ENCODE peak calls at places on chromosomes 5 and 9, in six cellular contexts. One of them, this sample, is unnamed.

GRCh38 chr5:31364881-31365636 is 166.8 kb downstream of the DROSHA start:
- DNase-seq in epithelial cell of proximal tubule: no peak
- DNase-seq in lower leg skin: no peak
- DNase-seq in mesendoderm: no peak
- DNase-seq in H7: no peak
- DNase-seq in astrocyte: peak; percentile 84
- DNase-seq in this sample: no peak

GRCh38 chr5:156096259-156096658 is 230.7 kb upstream of the SGCD start:
- DNase-seq in epithelial cell of proximal tubule: no peak
- DNase-seq in lower leg skin: no peak
- DNase-seq in mesendoderm: no peak
- DNase-seq in H7: no peak
- DNase-seq in astrocyte: peak; percentile 70
- DNase-seq in this sample: no peak

GRCh38 chr5:91224969-91225368 is 158.1 kb downstream of the ARRDC3 start:
- DNase-seq in epithelial cell of proximal tubule: no peak
- DNase-seq in lower leg skin: no peak
- DNase-seq in mesendoderm: no peak
- DNase-seq in H7: no peak
- DNase-seq in astrocyte: peak; percentile 4
- DNase-seq in this sample: no peak

GRCh38 chr5:7755958-7756357 is 95.0 kb downstream of the CFAP90 start:
- DNase-seq in epithelial cell of proximal tubule: no peak
- DNase-seq in lower leg skin: no peak
- DNase-seq in mesendoderm: peak; percentile 52
- DNase-seq in H7: no peak
- DNase-seq in astrocyte: no peak
- DNase-seq in this sample: no peak

GRCh38 chr5:137328418-137328937 is 170.6 kb downstream of the SPOCK1 start:
- DNase-seq in epithelial cell of proximal tubule: no peak
- DNase-seq in lower leg skin: no peak
- DNase-seq in mesendoderm: no peak
- DNase-seq in H7: no peak
- DNase-seq in astrocyte: no peak
- DNase-seq in this sample: no peak

GRCh38 chr9:37938121-37938906 is 34.4 kb upstream of the SLC25A51 start:
- DNase-seq in epithelial cell of proximal tubule: no peak
- DNase-seq in lower leg skin: no peak
- DNase-seq in mesendoderm: peak; percentile 79
- DNase-seq in H7: no peak
- DNase-seq in astrocyte: peak; percentile 79
- DNase-seq in this sample: no peak

GRCh38 chr5:88290801-88291200 is 22.2 kb upstream of the TMEM161B start:
- DNase-seq in epithelial cell of proximal tubule: no peak
- DNase-seq in lower leg skin: no peak
- DNase-seq in mesendoderm: no peak
- DNase-seq in H7: no peak
- DNase-seq in astrocyte: peak; percentile 66
- DNase-seq in this sample: no peak

GRCh38 chr5:61881821-61882220 is 424.2 kb upstream of the KIF2A start:
- DNase-seq in epithelial cell of proximal tubule: peak; percentile 29
- DNase-seq in lower leg skin: no peak
- DNase-seq in mesendoderm: peak; percentile 53
- DNase-seq in H7: no peak
- DNase-seq in astrocyte: peak; percentile 75
- DNase-seq in this sample: peak; percentile 54

GRCh38 chr5:92313385-92313784 is 930.3 kb upstream of the ARRDC3 start:
- DNase-seq in epithelial cell of proximal tubule: no peak
- DNase-seq in lower leg skin: no peak
- DNase-seq in mesendoderm: peak; percentile 51
- DNase-seq in H7: no peak
- DNase-seq in astrocyte: no peak
- DNase-seq in this sample: no peak

GRCh38 chr9:16058131-16058549 is 505.3 kb downstream of the CCDC171 start:
- DNase-seq in epithelial cell of proximal tubule: no peak
- DNase-seq in lower leg skin: no peak
- DNase-seq in mesendoderm: peak; percentile 16
- DNase-seq in H7: peak; percentile 70
- DNase-seq in astrocyte: peak; percentile 77
- DNase-seq in this sample: peak; percentile 53

GRCh38 chr5:100970646-100971045 is 67.6 kb upstream of the ST8SIA4 start:
- DNase-seq in epithelial cell of proximal tubule: no peak
- DNase-seq in lower leg skin: no peak
- DNase-seq in mesendoderm: peak; percentile 94
- DNase-seq in H7: no peak
- DNase-seq in astrocyte: no peak
- DNase-seq in this sample: no peak

GRCh38 chr5:142474426-142474825 is 149.6 kb upstream of the SPRY4 start:
- DNase-seq in epithelial cell of proximal tubule: no peak
- DNase-seq in lower leg skin: no peak
- DNase-seq in mesendoderm: peak; percentile 81
- DNase-seq in H7: no peak
- DNase-seq in astrocyte: no peak
- DNase-seq in this sample: no peak

GRCh38 chr5:122262107-122262506 is 49.9 kb upstream of the SNCAIP start:
- DNase-seq in epithelial cell of proximal tubule: no peak
- DNase-seq in lower leg skin: no peak
- DNase-seq in mesendoderm: no peak
- DNase-seq in H7: no peak
- DNase-seq in astrocyte: peak; percentile 14
- DNase-seq in this sample: no peak

GRCh38 chr5:58617236-58617635 is 34.4 kb downstream of the RAB3C start:
- DNase-seq in epithelial cell of proximal tubule: no peak
- DNase-seq in lower leg skin: no peak
- DNase-seq in mesendoderm: no peak
- DNase-seq in H7: no peak
- DNase-seq in astrocyte: no peak
- DNase-seq in this sample: no peak

GRCh38 chr5:143121135-143121474 is 282.4 kb downstream of the NR3C1 start:
- DNase-seq in epithelial cell of proximal tubule: no peak
- DNase-seq in lower leg skin: no peak
- DNase-seq in mesendoderm: no peak
- DNase-seq in H7: no peak
- DNase-seq in astrocyte: no peak
- DNase-seq in this sample: no peak

GRCh38 chr5:131393498-131393968 is 129.7 kb downstream of the CDC42SE2 start:
- DNase-seq in epithelial cell of proximal tubule: peak; percentile 77
- DNase-seq in lower leg skin: no peak
- DNase-seq in mesendoderm: no peak
- DNase-seq in H7: no peak
- DNase-seq in astrocyte: peak; percentile 73
- DNase-seq in this sample: peak; percentile 61

GRCh38 chr5:50564079-50564478 is 102.4 kb upstream of the PARP8 start:
- DNase-seq in epithelial cell of proximal tubule: no peak
- DNase-seq in lower leg skin: no peak
- DNase-seq in mesendoderm: no peak
- DNase-seq in H7: no peak
- DNase-seq in astrocyte: no peak
- DNase-seq in this sample: no peak

GRCh38 chr5:66892715-66893114 is 296.5 kb downstream of the MAST4 start:
- DNase-seq in epithelial cell of proximal tubule: no peak
- DNase-seq in lower leg skin: no peak
- DNase-seq in mesendoderm: no peak
- DNase-seq in H7: no peak
- DNase-seq in astrocyte: peak; percentile 39
- DNase-seq in this sample: no peak

GRCh38 chr5:19988447-19988846 is 447 bp upstream of the CDH18 start:
- DNase-seq in epithelial cell of proximal tubule: no peak
- DNase-seq in lower leg skin: no peak
- DNase-seq in mesendoderm: no peak
- DNase-seq in H7: no peak
- DNase-seq in astrocyte: no peak
- DNase-seq in this sample: no peak

GRCh38 chr9:121837113-121838010 is 185.9 kb downstream of the DAB2IP start:
- DNase-seq in epithelial cell of proximal tubule: no peak
- DNase-seq in lower leg skin: no peak
- DNase-seq in mesendoderm: no peak
- DNase-seq in H7: no peak
- DNase-seq in astrocyte: no peak
- DNase-seq in this sample: no peak

GRCh38 chr9:69213647-69214046 is 39.6 kb downstream of the TJP2 start:
- DNase-seq in epithelial cell of proximal tubule: no peak
- DNase-seq in lower leg skin: no peak
- DNase-seq in mesendoderm: no peak
- DNase-seq in H7: no peak
- DNase-seq in astrocyte: no peak
- DNase-seq in this sample: no peak

GRCh38 chr9:69932901-69933300 is 110.7 kb upstream of the MAMDC2 start:
- DNase-seq in epithelial cell of proximal tubule: no peak
- DNase-seq in lower leg skin: no peak
- DNase-seq in mesendoderm: peak; percentile 23
- DNase-seq in H7: no peak
- DNase-seq in astrocyte: no peak
- DNase-seq in this sample: no peak

GRCh38 chr9:25636026-25636425 is 42.2 kb downstream of the TUSC1 start:
- DNase-seq in epithelial cell of proximal tubule: no peak
- DNase-seq in lower leg skin: no peak
- DNase-seq in mesendoderm: no peak
- DNase-seq in H7: no peak
- DNase-seq in astrocyte: no peak
- DNase-seq in this sample: no peak

GRCh38 chr9:83062653-83063527 is at the start of gene RASEF:
- DNase-seq in epithelial cell of proximal tubule: no peak
- DNase-seq in lower leg skin: no peak
- DNase-seq in mesendoderm: peak; percentile 74
- DNase-seq in H7: peak; percentile 84
- DNase-seq in astrocyte: peak; percentile 40
- DNase-seq in this sample: no peak

GRCh38 chr9:130981761-130982147 is 27.2 kb upstream of the LAMC3 start:
- DNase-seq in epithelial cell of proximal tubule: no peak
- DNase-seq in lower leg skin: no peak
- DNase-seq in mesendoderm: no peak
- DNase-seq in H7: peak; percentile 51
- DNase-seq in astrocyte: no peak
- DNase-seq in this sample: no peak

GRCh38 chr9:76676857-76677256 is 87.4 kb upstream of the PCA3 start:
- DNase-seq in epithelial cell of proximal tubule: no peak
- DNase-seq in lower leg skin: no peak
- DNase-seq in mesendoderm: no peak
- DNase-seq in H7: no peak
- DNase-seq in astrocyte: no peak
- DNase-seq in this sample: no peak

DNA sequence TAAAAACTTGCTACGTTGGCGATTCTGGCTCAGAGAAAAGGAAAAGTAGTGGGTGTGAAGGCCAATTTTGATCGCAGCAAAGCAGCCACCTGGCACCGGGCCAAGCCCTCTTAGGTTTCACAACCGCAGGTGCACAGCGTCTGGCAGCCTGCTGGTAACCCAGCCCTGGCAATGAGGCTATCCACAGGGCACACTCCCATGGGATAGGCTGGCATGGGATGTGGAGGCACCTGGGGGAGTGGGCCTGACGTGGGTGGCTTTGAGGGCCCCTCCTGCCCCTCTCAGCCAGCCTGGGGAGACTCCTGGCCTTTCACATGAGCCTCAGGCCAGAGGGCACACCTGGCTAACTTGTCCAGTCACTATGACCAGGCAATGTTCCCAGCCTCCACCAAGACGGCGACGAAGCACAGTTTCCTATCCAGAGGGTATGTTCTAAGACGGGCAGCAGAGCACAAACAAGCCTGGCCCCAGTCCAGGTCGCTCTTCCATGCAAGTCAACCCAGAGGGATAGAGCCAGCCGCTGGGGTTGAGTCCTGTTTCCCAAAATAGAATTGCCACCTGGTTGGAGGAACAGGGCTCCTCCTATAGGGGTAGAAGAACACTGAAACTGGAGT is 19.0 kb downstream of the CMBL start:
- DNase-seq in epithelial cell of proximal tubule: peak; percentile 91
- DNase-seq in lower leg skin: peak; percentile 51
- DNase-seq in mesendoderm: no peak
- DNase-seq in H7: peak; percentile 21
- DNase-seq in astrocyte: no peak
- DNase-seq in this sample: peak; percentile 81
- H3K4me3 ChIP-seq in epithelial cell of proximal tubule: peak overlapping the region; percentile 3
- H3K4me3 ChIP-seq in lower leg skin: no peak overlapping the region
- H3K4me3 ChIP-seq in mesendoderm: no peak overlapping the region
- H3K4me3 ChIP-seq in H7: no peak overlapping the region
- H3K4me3 ChIP-seq in astrocyte: no peak overlapping the region
- H3K4me3 ChIP-seq in this sample: no peak overlapping the region

GRCh38 chr9:137621131-137621757 is 2.4 kb downstream of the EHMT1 start:
- DNase-seq in epithelial cell of proximal tubule: no peak
- DNase-seq in lower leg skin: no peak
- DNase-seq in mesendoderm: no peak
- DNase-seq in H7: no peak
- DNase-seq in astrocyte: no peak
- DNase-seq in this sample: no peak

GRCh38 chr9:137615387-137615871 is 3.4 kb upstream of the EHMT1 start:
- DNase-seq in epithelial cell of proximal tubule: no peak
- DNase-seq in lower leg skin: no peak
- DNase-seq in mesendoderm: no peak
- DNase-seq in H7: peak; percentile 41
- DNase-seq in astrocyte: no peak
- DNase-seq in this sample: no peak

GRCh38 chr9:137619240-137620090 is 660 bp downstream of the EHMT1 start:
- DNase-seq in epithelial cell of proximal tubule: no peak
- DNase-seq in lower leg skin: no peak
- DNase-seq in mesendoderm: peak; percentile 45
- DNase-seq in H7: no peak
- DNase-seq in astrocyte: peak; percentile 28
- DNase-seq in this sample: no peak

GRCh38 chr9:137618105-137619067 is at the start of gene EHMT1:
- DNase-seq in epithelial cell of proximal tubule: no peak
- DNase-seq in lower leg skin: peak; percentile 68
- DNase-seq in mesendoderm: peak; percentile 87
- DNase-seq in H7: peak; percentile 100
- DNase-seq in astrocyte: peak; percentile 27
- DNase-seq in this sample: no peak

DNA sequence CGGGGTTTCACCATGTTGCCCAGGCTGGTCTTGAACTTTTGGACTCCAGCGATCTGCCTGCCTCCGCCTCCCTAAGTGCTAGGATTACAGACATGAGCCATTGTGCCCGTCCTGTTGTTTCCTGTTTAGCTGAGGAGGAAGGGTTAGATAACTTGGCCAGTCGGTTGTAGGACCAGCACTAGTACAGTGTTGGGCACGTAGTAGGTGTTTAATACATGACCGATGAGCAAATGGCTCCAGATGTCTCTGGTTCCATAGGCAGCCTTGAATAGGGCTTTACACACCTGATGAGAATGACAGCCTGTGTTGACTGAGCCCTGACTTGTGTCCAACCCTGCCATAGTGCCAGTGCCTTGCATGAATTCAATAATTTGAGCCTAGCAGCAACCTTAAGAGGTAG is 1.8 kb downstream of the EHMT1 start:
- DNase-seq in epithelial cell of proximal tubule: no peak
- DNase-seq in lower leg skin: no peak
- DNase-seq in mesendoderm: no peak
- DNase-seq in H7: no peak
- DNase-seq in astrocyte: no peak
- DNase-seq in this sample: no peak
- H3K4me3 ChIP-seq in epithelial cell of proximal tubule: peak overlapping the region; percentile 68
- H3K4me3 ChIP-seq in lower leg skin: no peak overlapping the region
- H3K4me3 ChIP-seq in mesendoderm: no peak overlapping the region
- H3K4me3 ChIP-seq in H7: no peak overlapping the region
- H3K4me3 ChIP-seq in astrocyte: no peak overlapping the region
- H3K4me3 ChIP-seq in this sample: no peak overlapping the region

GRCh38 chr9:134222018-134222573 is 57.7 kb upstream of the RNU6ATAC start:
- DNase-seq in epithelial cell of proximal tubule: no peak
- DNase-seq in lower leg skin: no peak
- DNase-seq in mesendoderm: no peak
- DNase-seq in H7: peak; percentile 50
- DNase-seq in astrocyte: no peak
- DNase-seq in this sample: no peak
- H3K4me3 ChIP-seq in epithelial cell of proximal tubule: no peak overlapping the region
- H3K4me3 ChIP-seq in lower leg skin: no peak overlapping the region
- H3K4me3 ChIP-seq in mesendoderm: no peak overlapping the region
- H3K4me3 ChIP-seq in H7: no peak overlapping the region
- H3K4me3 ChIP-seq in astrocyte: no peak overlapping the region
- H3K4me3 ChIP-seq in this sample: no peak overlapping the region

GRCh38 chr9:124858330-124859046 is 3.3 kb downstream of the RPL35 start:
- DNase-seq in epithelial cell of proximal tubule: no peak
- DNase-seq in lower leg skin: no peak
- DNase-seq in mesendoderm: no peak
- DNase-seq in H7: peak; percentile 45
- DNase-seq in astrocyte: no peak
- DNase-seq in this sample: no peak
- H3K4me3 ChIP-seq in epithelial cell of proximal tubule: no peak overlapping the region
- H3K4me3 ChIP-seq in lower leg skin: no peak overlapping the region
- H3K4me3 ChIP-seq in mesendoderm: no peak overlapping the region
- H3K4me3 ChIP-seq in H7: no peak overlapping the region
- H3K4me3 ChIP-seq in astrocyte: no peak overlapping the region
- H3K4me3 ChIP-seq in this sample: no peak overlapping the region